ENCODE peak calls at places on chromosomes 4 and X, in nine cellular contexts. T, O, Y, D, Q, R, X, W and M are unnamed samples.

GRCh38 chrX:68929332-68930150 is 100.7 kb downstream of the EFNB1 start:
- DNase-seq in T (peak; percentile 18), Q (peak; percentile 26), X (peak; percentile 43), W (no peak), Y (no peak), D (no peak), O (no peak), R (no peak), M (no peak)

GRCh38 chr4:188308142-188308541 is 168.9 kb downstream of the TRIML1 start:
- DNase-seq in D (no peak), T (no peak), R (no peak), Q (no peak), W (no peak), Y (no peak), O (no peak), X (no peak), M (no peak)

GRCh38 chr4:187172340-187172761 is 448.7 kb upstream of the FAT1 start:
- DNase-seq in X (no peak), O (no peak), Y (no peak), W (no peak), Q (no peak), D (no peak), R (no peak), T (no peak), M (no peak)

GRCh38 chr4:149884046-149884445 is 68.4 kb upstream of the IQCM start:
- DNase-seq in X (no peak), W (no peak), Q (peak; percentile 14), R (no peak), Y (no peak), D (no peak), T (no peak), O (no peak), M (no peak)

GRCh38 chrX:150038977-150039599 is 100.8 kb upstream of the EOLA2 start:
- DNase-seq in X (no peak), Q (no peak), R (no peak), T (no peak), D (no peak), W (no peak), O (no peak), Y (no peak), M (no peak)

GRCh38 chr4:1462009-1462767 is 55.9 kb upstream of the NKX1-1 start:
- DNase-seq in Q (no peak), Y (no peak), T (no peak), R (no peak), X (no peak), O (no peak), W (no peak), D (no peak), M (no peak)

GRCh38 chr4:158350161-158350560 is 139.9 kb downstream of the TMEM144 start:
- DNase-seq in R (no peak), Q (no peak), W (no peak), Y (no peak), T (no peak), O (no peak), D (no peak), X (no peak), M (no peak)

GRCh38 chrX:31266172-31267076 is 194.6 kb upstream of the FTHL17 start:
- DNase-seq in X (peak; percentile 63), Q (peak; percentile 50), R (no peak), W (peak; percentile 75), Y (peak; percentile 29), T (no peak), D (no peak), O (peak; percentile 25), M (peak; percentile 75)

GRCh38 chr4:39568805-39569204 is 41.6 kb upstream of the UGDH start:
- DNase-seq in O (no peak), Y (no peak), W (no peak), D (no peak), R (no peak), Q (no peak), T (no peak), X (no peak), M (no peak)

GRCh38 chr4:159776915-159777314 is 674.0 kb downstream of the RAPGEF2 start:
- DNase-seq in O (no peak), W (no peak), R (no peak), X (no peak), Y (no peak), Q (no peak), D (no peak), T (no peak), M (no peak)

GRCh38 chrX:49754238-49754857 is 58.6 kb upstream of the PAGE1 start:
- DNase-seq in T (peak; percentile 10), O (peak; percentile 24), R (peak; percentile 4), W (no peak), Y (no peak), D (no peak), X (peak; percentile 32), Q (peak; percentile 7), M (peak; percentile 64)

GRCh38 chr4:15878011-15878410 is 60.5 kb downstream of the FGFBP1 start:
- DNase-seq in Y (no peak), X (no peak), R (no peak), D (no peak), W (no peak), T (no peak), Q (no peak), O (no peak), M (no peak)

GRCh38 chr4:82889287-82889686 is 1.7 kb downstream of the SEC31A start:
- DNase-seq in D (no peak), R (no peak), X (no peak), Q (no peak), Y (no peak), W (no peak), O (peak; percentile 58), T (no peak), M (no peak)
- H3K27ac ChIP-seq in D (peak overlapping the region; percentile 97), R (peak overlapping the region; percentile 89), X (no peak overlapping the region), Q (no peak overlapping the region), Y (no peak overlapping the region), W (no peak overlapping the region), O (peak overlapping the region; percentile 98), T (no peak overlapping the region), M (peak overlapping the region; percentile 98)

DNA sequence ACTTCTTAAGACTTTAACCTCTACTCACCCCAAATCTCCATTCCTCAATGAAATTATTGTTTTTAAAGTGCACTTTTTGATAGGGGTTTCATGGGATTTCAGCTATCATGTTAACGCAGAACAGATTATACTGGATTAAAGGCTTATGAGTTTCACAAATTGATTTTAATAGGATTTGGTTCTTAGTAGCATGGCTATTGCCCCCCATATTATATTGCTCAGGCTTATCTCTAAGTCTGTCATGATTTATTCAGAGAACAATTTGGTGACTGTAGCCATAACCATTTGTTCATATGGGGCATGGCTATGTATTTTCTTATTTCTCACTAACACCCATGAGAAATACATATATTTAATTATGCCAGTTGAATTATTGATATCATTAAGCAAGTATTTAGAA is 57.0 kb downstream of the MND1 start:
- DNase-seq in Q (no peak), O (no peak), W (no peak), X (no peak), D (no peak), T (no peak), R (no peak), Y (no peak), M (no peak)
- TF ChIP-seq POLR2A in Q (no peak), O (no peak), W (no peak), X (no peak), D (no peak), T (no peak), R (no peak), Y (no peak), M (no peak)

GRCh38 chrX:37846934-37847732 is at the start of gene DYNLT3:
- DNase-seq in W (peak; percentile 84), X (peak; percentile 74), Q (peak; percentile 82), Y (peak; percentile 49), T (peak; percentile 76), R (peak; percentile 35), O (peak; percentile 56), D (peak; percentile 92), M (peak; percentile 90)

GRCh38 chrX:37844622-37845021 is 2.7 kb downstream of the DYNLT3 start:
- DNase-seq in O (no peak), W (no peak), Q (no peak), D (no peak), R (no peak), Y (no peak), T (no peak), X (no peak), M (no peak)

GRCh38 chrX:37846558-37846933 is 825 bp downstream of the DYNLT3 start:
- DNase-seq in T (no peak), O (no peak), R (no peak), Y (no peak), W (no peak), X (no peak), Q (no peak), D (no peak), M (no peak)

GRCh38 chrX:37846141-37846540 is 1.2 kb downstream of the DYNLT3 start:
- DNase-seq in R (no peak), D (no peak), W (no peak), T (no peak), Q (no peak), Y (no peak), X (no peak), O (no peak), M (no peak)

GRCh38 chrX:37847733-37848197 is 394 bp upstream of the DYNLT3 start:
- DNase-seq in Y (no peak), T (no peak), O (no peak), D (no peak), X (no peak), W (no peak), R (no peak), Q (no peak), M (no peak)
- H3K27ac ChIP-seq in Y (peak overlapping the region; percentile 86), T (peak overlapping the region; percentile 37), O (no peak overlapping the region), D (peak overlapping the region; percentile 85), X (peak overlapping the region; percentile 95), W (peak overlapping the region; percentile 85), R (peak overlapping the region; percentile 90), Q (peak overlapping the region; percentile 90), M (peak overlapping the region; percentile 89)

GRCh38 chrX:154006965-154007364 is 12.7 kb downstream of the IRAK1 start:
- DNase-seq in Q (no peak), Y (no peak), W (no peak), R (no peak), X (no peak), T (no peak), O (no peak), D (no peak), M (no peak)

GRCh38 chrX:154000051-154000450 is 19.7 kb downstream of the IRAK1 start:
- DNase-seq in D (no peak), W (no peak), O (no peak), Y (no peak), X (no peak), R (no peak), Q (no peak), T (no peak), M (no peak)

GRCh38 chrX:153999359-154000037 is 20.2 kb downstream of the IRAK1 start:
- DNase-seq in Q (no peak), X (no peak), R (no peak), D (no peak), W (no peak), Y (no peak), T (no peak), O (no peak), M (no peak)

GRCh38 chrX:154004315-154004714 is 15.4 kb downstream of the IRAK1 start:
- DNase-seq in X (no peak), Y (no peak), T (no peak), O (no peak), Q (no peak), R (no peak), W (no peak), D (no peak), M (no peak)

DNA sequence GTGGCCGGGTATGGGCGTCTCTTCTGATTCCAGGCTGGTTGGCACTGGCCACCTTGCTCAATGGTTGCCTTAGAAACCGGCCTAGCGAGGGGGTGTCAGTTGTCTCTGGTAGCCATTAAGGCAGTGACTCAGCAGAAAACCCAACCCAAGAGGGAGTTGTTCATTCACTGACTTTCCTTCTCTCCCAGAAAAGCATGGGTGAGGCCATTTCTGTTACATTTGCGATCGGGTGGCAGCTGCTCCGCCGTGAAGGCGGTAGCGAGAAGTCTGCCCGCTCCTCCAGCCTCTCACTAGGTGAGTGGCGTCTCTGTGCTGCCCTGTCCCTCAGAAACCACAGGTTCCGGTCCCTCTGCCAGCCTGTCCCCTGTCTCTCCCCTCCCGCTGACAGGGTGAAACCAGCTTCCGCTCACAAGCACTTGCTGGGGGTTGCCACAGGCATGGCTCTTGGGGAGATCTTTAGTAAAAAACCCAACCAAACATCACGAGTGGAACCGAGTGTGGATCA is 17.4 kb downstream of the IRAK1 start:
- DNase-seq in W (no peak), O (no peak), R (no peak), X (no peak), Y (peak; percentile 32), Q (no peak), T (no peak), D (no peak), M (no peak)
- TF ChIP-seq POLR2A in W (no peak), O (no peak), R (no peak), X (no peak), Y (no peak), Q (no peak), T (no peak), D (no peak), M (no peak)